ENCODE peak calls at places on chromosome 12, in six cellular contexts. Y, H, L, B, C and D are unnamed samples. For H3K36me3, the result is how much of the 10 kb centered on the place peaks cover.

GRCh38 chr12:116498471-116498870 is 60.7 kb upstream of the MAP1LC3B2 start:
- DNase-seq in Y (no peak), H (no peak), L (no peak), B (no peak), C (no peak), D (no peak)

GRCh38 chr12:54666008-54666407 is 17.8 kb upstream of the DCD start:
- DNase-seq in Y (no peak), H (no peak), L (no peak), B (no peak), C (no peak), D (no peak)

GRCh38 chr12:58728397-58728796 is 191.9 kb downstream of the LRIG3 start:
- DNase-seq in Y (no peak), H (no peak), L (no peak), B (no peak), C (peak), D (no peak)

GRCh38 chr12:130169256-130169655 is 7.0 kb downstream of the FZD10 start:
- DNase-seq in Y (no peak), H (no peak), L (no peak), B (no peak), C (no peak), D (no peak)

GRCh38 chr12:98736352-98737326 is 91.5 kb downstream of the APAF1 start:
- DNase-seq in Y (no peak), H (no peak), L (peak), B (no peak), C (peak), D (no peak)

GRCh38 chr12:78118036-78118435 is 287.3 kb downstream of the NAV3 start:
- DNase-seq in Y (no peak), H (no peak), L (no peak), B (no peak), C (no peak), D (no peak)

GRCh38 chr12:109433618-109434017 is 43.5 kb downstream of the KCTD10 start:
- DNase-seq in Y (no peak), H (no peak), L (no peak), B (no peak), C (no peak), D (no peak)

GRCh38 chr12:63802012-63802608 is 22.4 kb downstream of the RXYLT1 start:
- DNase-seq in Y (no peak), H (no peak), L (no peak), B (no peak), C (peak), D (no peak)

GRCh38 chr12:62764251-62764650 is 170.7 kb downstream of the PPM1H start:
- DNase-seq in Y (no peak), H (no peak), L (no peak), B (no peak), C (no peak), D (no peak)

GRCh38 chr12:130204441-130204840 is 42.2 kb downstream of the FZD10 start:
- DNase-seq in Y (no peak), H (no peak), L (no peak), B (no peak), C (no peak), D (no peak)

GRCh38 chr12:90102957-90103652 is 394.5 kb upstream of the ATP2B1 start:
- DNase-seq in Y (no peak), H (peak), L (no peak), B (no peak), C (peak), D (no peak)

GRCh38 chr12:60035835-60036234 is 440.0 kb downstream of the SLC16A7 start:
- DNase-seq in Y (no peak), H (no peak), L (no peak), B (no peak), C (peak), D (no peak)

GRCh38 chr12:57627504-57628279 is 5.3 kb downstream of the B4GALNT1 start:
- DNase-seq in Y (no peak), H (no peak), L (peak), B (no peak), C (no peak), D (no peak)

GRCh38 chr12:112798019-112798760 is 6.6 kb downstream of the RPH3A start:
- DNase-seq in Y (no peak), H (no peak), L (no peak), B (no peak), C (no peak), D (no peak)

GRCh38 chr12:92289611-92290010 is 144.0 kb upstream of the BTG1 start:
- DNase-seq in Y (no peak), H (no peak), L (no peak), B (no peak), C (no peak), D (no peak)

GRCh38 chr12:93778306-93778705 is 101.1 kb downstream of the CRADD start:
- DNase-seq in Y (peak), H (no peak), L (no peak), B (no peak), C (peak), D (no peak)

DNA sequence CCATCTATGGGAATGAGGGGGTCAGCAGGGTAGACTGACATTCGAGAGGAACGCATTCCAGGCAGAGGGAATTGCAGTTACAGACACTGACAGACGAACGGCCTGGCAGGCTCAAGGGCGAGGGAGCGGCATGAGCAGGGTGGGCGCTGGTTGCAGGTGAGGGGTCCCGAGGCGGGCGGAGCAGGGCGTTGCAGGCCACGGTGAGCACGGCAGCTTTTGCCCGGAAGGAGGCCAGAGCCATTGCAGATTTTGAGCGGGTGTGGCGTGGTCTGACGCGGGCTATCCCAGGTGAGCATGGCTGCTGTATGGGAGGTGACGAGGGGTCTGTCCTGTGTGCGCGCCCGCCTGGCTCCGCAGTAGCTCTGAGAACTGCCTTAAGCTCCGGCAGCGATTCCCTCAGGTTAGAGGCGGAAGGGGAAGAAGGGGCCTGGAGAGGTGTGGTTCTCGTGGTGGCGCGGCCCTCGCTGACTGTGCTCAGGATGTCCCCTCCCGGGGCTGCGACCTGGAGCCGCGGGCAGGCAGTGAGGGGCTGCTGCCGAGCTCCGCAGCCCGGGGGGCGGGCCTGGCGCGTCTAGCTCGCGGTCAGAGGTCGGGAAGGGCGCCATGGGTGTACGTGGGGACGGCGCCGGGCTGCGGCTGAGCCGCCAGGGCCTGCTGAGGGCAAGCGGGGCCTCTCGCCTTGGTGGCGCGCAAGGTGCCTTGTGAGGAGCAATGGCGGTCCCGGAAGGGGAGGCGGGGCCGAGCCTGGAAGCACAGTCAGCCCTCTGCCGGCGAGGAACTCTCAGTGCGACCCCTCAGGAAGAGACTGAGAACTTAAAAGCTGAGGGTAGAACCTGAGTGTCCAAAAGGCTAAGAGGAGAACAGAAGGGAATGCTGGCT is 177.1 kb downstream of the CACNA1C start:
- DNase-seq in Y (no peak), H (no peak), L (no peak), B (no peak), C (no peak), D (no peak)
- TF ChIP-seq POLR2A in Y (no peak), H (no peak), L (no peak), B (no peak), C (no peak), D (no peak)

GRCh38 chr12:2617365-2617764 is 177.4 kb upstream of the FKBP4 start:
- DNase-seq in Y (no peak), H (no peak), L (no peak), B (no peak), C (no peak), D (no peak)

GRCh38 chr12:2614341-2614740 is 180.4 kb upstream of the FKBP4 start:
- DNase-seq in Y (no peak), H (no peak), L (no peak), B (no peak), C (peak), D (no peak)

GRCh38 chr12:2613674-2614073 is 181.1 kb upstream of the FKBP4 start:
- DNase-seq in Y (no peak), H (no peak), L (no peak), B (no peak), C (peak), D (no peak)

GRCh38 chr12:2616763-2617162 is 178.0 kb upstream of the FKBP4 start:
- DNase-seq in Y (no peak), H (no peak), L (no peak), B (no peak), C (no peak), D (peak)

DNA sequence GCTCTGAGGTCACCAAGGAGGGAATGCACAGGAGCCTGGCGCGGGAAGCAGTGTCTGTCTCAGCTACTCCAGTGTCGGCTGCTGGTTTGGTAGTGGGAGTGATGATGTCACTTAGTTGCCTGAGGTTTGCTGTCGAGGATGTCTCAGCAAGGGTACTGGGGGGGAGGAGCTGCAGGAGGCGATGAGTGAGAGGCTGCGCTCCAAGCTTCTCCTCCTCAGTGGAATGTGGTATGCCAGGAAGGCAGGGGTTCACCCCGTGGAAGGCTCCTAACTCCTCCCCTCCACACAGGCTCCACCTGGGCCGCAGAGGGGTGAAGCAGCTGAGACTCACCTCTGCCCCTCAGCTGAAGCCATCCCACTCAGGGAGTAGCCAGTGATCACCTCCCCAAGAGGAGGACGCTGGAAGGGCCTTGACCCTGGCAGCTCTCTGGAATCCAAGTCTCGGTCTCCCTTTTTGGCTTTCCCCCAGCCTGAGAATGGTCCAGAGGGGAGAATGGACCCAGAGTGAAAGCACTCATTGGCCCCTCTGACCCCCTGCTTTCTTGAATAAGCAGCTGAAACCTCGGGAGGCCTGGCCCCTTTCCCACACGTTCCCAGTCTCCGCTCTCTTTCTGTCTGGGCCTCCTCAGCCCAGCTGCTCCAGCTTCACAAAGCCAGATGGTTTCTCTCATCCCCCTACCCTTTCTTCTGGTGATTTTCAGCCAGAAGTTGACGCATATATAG is 178.9 kb upstream of the FKBP4 start:
- DNase-seq in Y (no peak), H (no peak), L (no peak), B (no peak), C (peak), D (no peak)
- H3K36me3 ChIP-seq in Y (under half), H (under half), L (under half), B (under half), C (under half), D (under half)

DNA sequence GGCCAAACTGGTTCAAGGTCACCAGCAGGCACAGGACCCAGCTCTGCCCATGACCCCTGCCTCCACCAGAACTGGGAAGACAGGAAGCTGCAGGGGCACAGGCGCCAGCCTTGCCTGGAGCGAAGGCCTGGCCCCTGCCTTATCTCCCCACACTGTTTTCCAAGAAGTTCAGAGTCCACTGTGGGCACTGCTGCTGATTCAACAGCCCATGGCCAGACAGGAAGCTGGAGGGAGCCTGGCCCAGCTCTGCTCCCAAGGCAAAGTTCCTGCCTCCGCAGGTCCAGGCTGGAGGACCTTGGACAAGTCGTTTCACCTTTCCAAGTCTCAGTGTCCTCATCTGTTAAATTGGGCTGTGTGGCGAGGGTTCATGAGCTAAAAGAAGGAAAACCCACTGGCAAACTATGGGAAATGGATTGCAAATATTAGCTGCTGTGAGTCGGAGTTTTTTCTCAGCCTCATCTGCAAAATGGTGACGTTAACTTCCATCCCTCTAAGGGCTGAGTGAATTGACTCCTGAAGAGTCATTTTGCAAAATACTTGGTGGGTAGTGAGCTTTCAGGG is 1.2 kb downstream of the PHETA1 start:
- DNase-seq in Y (no peak), H (peak), L (peak), B (no peak), C (peak), D (no peak)
- TF ChIP-seq POLR2A in Y (no peak), H (peak), L (peak), B (no peak), C (no peak), D (no peak)

GRCh38 chr12:131729254-131729955 is 18.5 kb downstream of the SFSWAP start:
- DNase-seq in Y (no peak), H (no peak), L (no peak), B (no peak), C (no peak), D (no peak)
- H3K36me3 ChIP-seq in Y (half or more), H (under half), L (under half), B (under half), C (half or more), D (half or more)

DNA sequence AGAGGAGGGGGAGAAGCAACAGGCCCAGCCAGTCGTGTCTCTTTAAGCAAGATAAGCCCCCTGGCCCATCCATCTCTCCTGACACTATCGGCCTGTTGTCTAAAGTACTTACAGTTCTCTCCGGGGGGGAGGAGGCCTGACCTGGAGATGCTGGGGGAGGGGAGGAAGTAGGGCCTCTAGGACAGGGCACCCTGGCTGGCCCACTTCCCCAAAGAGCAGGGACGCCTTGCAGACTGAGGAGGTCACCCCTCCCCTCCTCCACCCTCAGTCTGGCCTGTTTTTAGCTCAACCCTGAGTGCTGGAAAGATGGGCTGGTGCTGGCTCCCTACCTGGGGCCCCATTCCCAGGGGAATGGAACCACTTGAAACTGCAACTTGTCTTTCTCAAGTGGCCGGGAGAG is 70.3 kb downstream of the TBX5 start:
- DNase-seq in Y (no peak), H (no peak), L (no peak), B (no peak), C (no peak), D (no peak)
- TF ChIP-seq POLR2A in Y (no peak), H (no peak), L (no peak), B (no peak), C (no peak), D (no peak)

GRCh38 chr12:125971981-125972380 is 906.7 kb downstream of the AACS start:
- DNase-seq in Y (no peak), H (no peak), L (no peak), B (no peak), C (no peak), D (no peak)
- H3K36me3 ChIP-seq in Y (under half), H (under half), L (under half), B (under half), C (under half), D (under half)

GRCh38 chr12:754238-754816 is 1.9 kb downstream of the WNK1 start:
- DNase-seq in Y (peak), H (no peak), L (peak), B (no peak), C (no peak), D (peak)
- TF ChIP-seq POLR2A in Y (no peak), H (no peak), L (no peak), B (no peak), C (no peak), D (no peak)

GRCh38 chr12:121903202-121903601 is 14.6 kb downstream of the PSMD9 start:
- DNase-seq in Y (no peak), H (no peak), L (no peak), B (no peak), C (no peak), D (no peak)
- H3K36me3 ChIP-seq in Y (half or more), H (under half), L (under half), B (under half), C (half or more), D (half or more)